ENCODE peak calls at places on chromosome 5, in four cellular contexts. One of them, this sample, is unnamed.

GRCh38 chr5:163269624-163270023 is 167.8 kb upstream of the CCNG1 start:
- DNase-seq in PC-3: peak; percentile 77
- DNase-seq in GM23338: peak; percentile 45
- DNase-seq in fibroblast of lung: peak; percentile 40
- DNase-seq in this sample: peak; percentile 46

GRCh38 chr5:54753034-54753433 is 232.4 kb downstream of the ESM1 start:
- DNase-seq in PC-3: no peak
- DNase-seq in GM23338: no peak
- DNase-seq in fibroblast of lung: peak; percentile 88
- DNase-seq in this sample: no peak

GRCh38 chr5:43020294-43020711 is 19.8 kb downstream of the ANXA2R start:
- DNase-seq in PC-3: no peak
- DNase-seq in GM23338: peak; percentile 54
- DNase-seq in fibroblast of lung: peak; percentile 70
- DNase-seq in this sample: no peak

GRCh38 chr5:120734033-120734432 is 269.9 kb downstream of the PRR16 start:
- DNase-seq in PC-3: no peak
- DNase-seq in GM23338: peak; percentile 67
- DNase-seq in fibroblast of lung: no peak
- DNase-seq in this sample: no peak

GRCh38 chr5:143921525-143922311 is 109.8 kb downstream of the HMHB1 start:
- DNase-seq in PC-3: peak; percentile 92
- DNase-seq in GM23338: no peak
- DNase-seq in fibroblast of lung: peak; percentile 85
- DNase-seq in this sample: no peak

GRCh38 chr5:133807348-133807747 is 161.1 kb downstream of the C5orf15 start:
- DNase-seq in PC-3: no peak
- DNase-seq in GM23338: no peak
- DNase-seq in fibroblast of lung: no peak
- DNase-seq in this sample: no peak

GRCh38 chr5:99724732-99725131 is 795.9 kb upstream of the CHD1 start:
- DNase-seq in PC-3: no peak
- DNase-seq in GM23338: no peak
- DNase-seq in fibroblast of lung: no peak
- DNase-seq in this sample: no peak

GRCh38 chr5:60196382-60197113 is 303.0 kb upstream of the PDE4D start:
- DNase-seq in PC-3: peak; percentile 96
- DNase-seq in GM23338: no peak
- DNase-seq in fibroblast of lung: peak; percentile 96
- DNase-seq in this sample: peak; percentile 42

GRCh38 chr5:108459661-108460170 is 77.8 kb upstream of the FBXL17 start:
- DNase-seq in PC-3: no peak
- DNase-seq in GM23338: peak; percentile 5
- DNase-seq in fibroblast of lung: no peak
- DNase-seq in this sample: no peak

GRCh38 chr5:146706321-146706972 is 172.1 kb downstream of the PPP2R2B start:
- DNase-seq in PC-3: no peak
- DNase-seq in GM23338: peak; percentile 61
- DNase-seq in fibroblast of lung: no peak
- DNase-seq in this sample: no peak

GRCh38 chr5:91707521-91707841 is 324.4 kb upstream of the ARRDC3 start:
- DNase-seq in PC-3: no peak
- DNase-seq in GM23338: no peak
- DNase-seq in fibroblast of lung: no peak
- DNase-seq in this sample: no peak

GRCh38 chr5:78007232-78007631 is 231.1 kb upstream of the TBCA start:
- DNase-seq in PC-3: no peak
- DNase-seq in GM23338: no peak
- DNase-seq in fibroblast of lung: no peak
- DNase-seq in this sample: no peak

GRCh38 chr5:927172-928015 is 34.7 kb downstream of the TRIP13 start:
- DNase-seq in PC-3: no peak
- DNase-seq in GM23338: no peak
- DNase-seq in fibroblast of lung: no peak
- DNase-seq in this sample: no peak

GRCh38 chr5:175689147-175689991 is 31.5 kb downstream of the HRH2 start:
- DNase-seq in PC-3: no peak
- DNase-seq in GM23338: no peak
- DNase-seq in fibroblast of lung: peak; percentile 10
- DNase-seq in this sample: no peak

GRCh38 chr5:138929571-138929955 is 54.4 kb upstream of the LRRTM2 start:
- DNase-seq in PC-3: no peak
- DNase-seq in GM23338: no peak
- DNase-seq in fibroblast of lung: no peak
- DNase-seq in this sample: no peak

GRCh38 chr5:138926688-138927448 is 51.7 kb upstream of the LRRTM2 start:
- DNase-seq in PC-3: no peak
- DNase-seq in GM23338: no peak
- DNase-seq in fibroblast of lung: no peak
- DNase-seq in this sample: no peak

GRCh38 chr5:138927539-138927938 is 52.4 kb upstream of the LRRTM2 start:
- DNase-seq in PC-3: no peak
- DNase-seq in GM23338: no peak
- DNase-seq in fibroblast of lung: no peak
- DNase-seq in this sample: no peak

GRCh38 chr5:138926257-138926656 is 51.1 kb upstream of the LRRTM2 start:
- DNase-seq in PC-3: no peak
- DNase-seq in GM23338: no peak
- DNase-seq in fibroblast of lung: no peak
- DNase-seq in this sample: no peak

GRCh38 chr5:138927979-138928378 is 52.8 kb upstream of the LRRTM2 start:
- DNase-seq in PC-3: no peak
- DNase-seq in GM23338: no peak
- DNase-seq in fibroblast of lung: peak; percentile 29
- DNase-seq in this sample: peak; percentile 58
- TF ChIP-seq CTCF in PC-3: no peak
- TF ChIP-seq CTCF in GM23338: no peak
- TF ChIP-seq CTCF in fibroblast of lung: no peak
- TF ChIP-seq CTCF in this sample: no peak

DNA sequence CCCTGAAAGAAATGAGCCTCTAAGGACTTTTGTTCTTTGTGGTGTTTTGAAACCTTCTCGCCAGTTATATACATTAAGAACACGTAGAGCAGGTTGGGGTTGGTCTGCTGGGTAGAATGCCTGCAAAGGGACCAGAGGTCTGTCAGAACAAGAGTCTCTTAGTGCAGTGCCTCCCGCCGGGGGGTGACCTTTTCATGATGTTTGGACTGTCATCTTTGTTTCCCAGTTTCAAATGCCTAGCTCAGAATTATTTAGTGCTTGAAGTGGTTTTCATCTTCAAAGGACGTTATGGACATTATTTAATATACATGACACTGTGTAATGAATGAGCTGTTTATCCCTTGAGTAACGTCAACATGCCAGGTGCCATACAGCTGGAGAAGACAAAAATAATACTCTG is 17.0 kb downstream of the TRIO start:
- DNase-seq in PC-3: no peak
- DNase-seq in GM23338: no peak
- DNase-seq in fibroblast of lung: no peak
- DNase-seq in this sample: no peak
- H3K79me2 ChIP-seq in PC-3: peaks cover 98% of the 10 kb centered on the region
- H3K79me2 ChIP-seq in GM23338: peaks cover 99% of the 10 kb centered on the region
- H3K79me2 ChIP-seq in fibroblast of lung: peaks cover 93% of the 10 kb centered on the region
- H3K79me2 ChIP-seq in this sample: peaks cover 91% of the 10 kb centered on the region

GRCh38 chr5:168424506-168425298 is 61.6 kb upstream of the RARS1 start:
- DNase-seq in PC-3: no peak
- DNase-seq in GM23338: no peak
- DNase-seq in fibroblast of lung: peak; percentile 75
- DNase-seq in this sample: no peak

GRCh38 chr5:168423971-168424370 is 62.3 kb upstream of the RARS1 start:
- DNase-seq in PC-3: no peak
- DNase-seq in GM23338: no peak
- DNase-seq in fibroblast of lung: no peak
- DNase-seq in this sample: no peak

GRCh38 chr5:168420461-168420860 is 65.8 kb upstream of the RARS1 start:
- DNase-seq in PC-3: no peak
- DNase-seq in GM23338: no peak
- DNase-seq in fibroblast of lung: no peak
- DNase-seq in this sample: no peak

GRCh38 chr5:168423478-168423877 is 62.8 kb upstream of the RARS1 start:
- DNase-seq in PC-3: no peak
- DNase-seq in GM23338: no peak
- DNase-seq in fibroblast of lung: no peak
- DNase-seq in this sample: no peak

DNA sequence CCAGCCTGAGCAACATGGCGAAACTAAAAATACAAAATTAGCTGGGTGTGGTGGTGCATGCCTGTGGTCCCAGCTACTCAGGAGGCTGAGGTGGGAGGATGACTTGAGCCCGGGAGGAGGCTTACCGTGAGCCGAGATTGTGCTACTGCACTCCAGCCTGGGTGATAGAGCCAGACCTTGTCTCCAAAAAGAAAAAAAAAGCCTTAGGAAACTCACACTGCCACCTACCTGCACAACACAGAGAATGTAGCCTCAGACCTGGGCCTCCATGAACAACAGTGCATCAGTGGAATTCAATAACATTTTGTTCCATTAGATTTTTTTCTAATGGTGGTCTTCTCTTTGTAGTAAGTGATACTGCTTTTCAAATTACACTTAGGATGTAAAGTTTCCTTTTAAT is 63.8 kb upstream of the RARS1 start:
- DNase-seq in PC-3: peak; percentile 34
- DNase-seq in GM23338: peak; percentile 57
- DNase-seq in fibroblast of lung: no peak
- DNase-seq in this sample: no peak
- TF ChIP-seq CTCF in PC-3: peak; percentile 53
- TF ChIP-seq CTCF in GM23338: peak; percentile 52
- TF ChIP-seq CTCF in fibroblast of lung: peak; percentile 11
- TF ChIP-seq CTCF in this sample: peak; percentile 38

DNA sequence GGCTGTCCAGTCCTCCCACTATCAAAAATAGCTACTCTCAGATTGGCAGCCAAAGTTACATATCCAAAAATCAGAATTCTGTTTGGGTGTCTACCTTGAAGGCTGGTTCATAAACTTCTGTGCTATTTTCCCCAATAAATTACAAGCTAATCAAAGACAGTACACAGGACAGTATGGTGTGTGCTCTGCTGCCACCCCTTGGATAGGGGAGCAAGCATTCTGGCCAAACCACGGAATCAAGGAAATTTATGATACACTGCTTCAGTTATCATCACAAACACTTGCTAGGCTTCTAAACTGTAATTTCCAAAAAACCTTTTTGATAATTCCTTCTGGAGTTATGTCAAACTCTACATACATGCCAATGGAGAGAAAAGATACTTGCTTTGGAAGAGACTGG is 15.9 kb downstream of the ETF1 start:
- DNase-seq in PC-3: no peak
- DNase-seq in GM23338: no peak
- DNase-seq in fibroblast of lung: no peak
- DNase-seq in this sample: no peak
- H3K79me2 ChIP-seq in PC-3: peaks cover 90% of the 10 kb centered on the region
- H3K79me2 ChIP-seq in GM23338: peaks cover 100% of the 10 kb centered on the region
- H3K79me2 ChIP-seq in fibroblast of lung: peaks cover 82% of the 10 kb centered on the region
- H3K79me2 ChIP-seq in this sample: peaks cover 95% of the 10 kb centered on the region

GRCh38 chr5:71786337-71787060 is 67.4 kb downstream of the CARTPT start:
- DNase-seq in PC-3: no peak
- DNase-seq in GM23338: no peak
- DNase-seq in fibroblast of lung: no peak
- DNase-seq in this sample: no peak

GRCh38 chr5:71782393-71782770 is 63.3 kb downstream of the CARTPT start:
- DNase-seq in PC-3: no peak
- DNase-seq in GM23338: no peak
- DNase-seq in fibroblast of lung: no peak
- DNase-seq in this sample: no peak

GRCh38 chr5:71780597-71780996 is 61.5 kb downstream of the CARTPT start:
- DNase-seq in PC-3: no peak
- DNase-seq in GM23338: no peak
- DNase-seq in fibroblast of lung: no peak
- DNase-seq in this sample: no peak

GRCh38 chr5:71783891-71784290 is 64.8 kb downstream of the CARTPT start:
- DNase-seq in PC-3: peak; percentile 2
- DNase-seq in GM23338: no peak
- DNase-seq in fibroblast of lung: no peak
- DNase-seq in this sample: no peak

GRCh38 chr5:71782771-71783770 is 64.0 kb downstream of the CARTPT start:
- DNase-seq in PC-3: peak; percentile 81
- DNase-seq in GM23338: peak; percentile 97
- DNase-seq in fibroblast of lung: peak; percentile 66
- DNase-seq in this sample: peak; percentile 90
- TF ChIP-seq CTCF in PC-3: peak; percentile 85
- TF ChIP-seq CTCF in GM23338: peak; percentile 95
- TF ChIP-seq CTCF in fibroblast of lung: peak; percentile 83
- TF ChIP-seq CTCF in this sample: peak; percentile 93

GRCh38 chr5:124660229-124661093 is 86.0 kb downstream of the ZNF608 start:
- DNase-seq in PC-3: peak; percentile 67
- DNase-seq in GM23338: peak; percentile 83
- DNase-seq in fibroblast of lung: peak; percentile 85
- DNase-seq in this sample: no peak

GRCh38 chr5:124662261-124662781 is 84.1 kb downstream of the ZNF608 start:
- DNase-seq in PC-3: no peak
- DNase-seq in GM23338: peak; percentile 45
- DNase-seq in fibroblast of lung: no peak
- DNase-seq in this sample: peak; percentile 65

GRCh38 chr5:124661317-124662141 is 84.9 kb downstream of the ZNF608 start:
- DNase-seq in PC-3: peak; percentile 67
- DNase-seq in GM23338: peak; percentile 94
- DNase-seq in fibroblast of lung: peak; percentile 98
- DNase-seq in this sample: peak; percentile 85

GRCh38 chr5:124658867-124659557 is 87.4 kb downstream of the ZNF608 start:
- DNase-seq in PC-3: no peak
- DNase-seq in GM23338: no peak
- DNase-seq in fibroblast of lung: no peak
- DNase-seq in this sample: no peak

GRCh38 chr5:124659798-124660197 is 86.6 kb downstream of the ZNF608 start:
- DNase-seq in PC-3: no peak
- DNase-seq in GM23338: peak; percentile 21
- DNase-seq in fibroblast of lung: no peak
- DNase-seq in this sample: no peak
- H3K79me2 ChIP-seq in PC-3: no peaks in the 10 kb centered on the region
- H3K79me2 ChIP-seq in GM23338: peaks cover 62% of the 10 kb centered on the region
- H3K79me2 ChIP-seq in fibroblast of lung: peaks cover 12% of the 10 kb centered on the region
- H3K79me2 ChIP-seq in this sample: peaks cover 58% of the 10 kb centered on the region

GRCh38 chr5:142884029-142884428 is 113.9 kb downstream of the ARHGAP26 start:
- DNase-seq in PC-3: no peak
- DNase-seq in GM23338: no peak
- DNase-seq in fibroblast of lung: no peak
- DNase-seq in this sample: no peak
- TF ChIP-seq CTCF in PC-3: no peak
- TF ChIP-seq CTCF in GM23338: no peak
- TF ChIP-seq CTCF in fibroblast of lung: no peak
- TF ChIP-seq CTCF in this sample: no peak

GRCh38 chr5:72121753-72122445 is 14.6 kb downstream of the MAP1B start:
- DNase-seq in PC-3: no peak
- DNase-seq in GM23338: peak; percentile 54
- DNase-seq in fibroblast of lung: peak; percentile 56
- DNase-seq in this sample: no peak
- H3K79me2 ChIP-seq in PC-3: no peaks in the 10 kb centered on the region
- H3K79me2 ChIP-seq in GM23338: peaks cover 76% of the 10 kb centered on the region
- H3K79me2 ChIP-seq in fibroblast of lung: peaks cover 46% of the 10 kb centered on the region
- H3K79me2 ChIP-seq in this sample: peaks cover 24% of the 10 kb centered on the region

GRCh38 chr5:115842089-115842881 is 550 bp downstream of the AP3S1 start:
- DNase-seq in PC-3: peak; percentile 54
- DNase-seq in GM23338: peak; percentile 75
- DNase-seq in fibroblast of lung: no peak
- DNase-seq in this sample: peak; percentile 88
- TF ChIP-seq CTCF in PC-3: no peak
- TF ChIP-seq CTCF in GM23338: no peak
- TF ChIP-seq CTCF in fibroblast of lung: no peak
- TF ChIP-seq CTCF in this sample: peak; percentile 35

GRCh38 chr5:150444770-150445169 is 4.8 kb downstream of the RPS14 start:
- DNase-seq in PC-3: no peak
- DNase-seq in GM23338: no peak
- DNase-seq in fibroblast of lung: no peak
- DNase-seq in this sample: no peak
- H3K79me2 ChIP-seq in PC-3: peaks cover 37% of the 10 kb centered on the region
- H3K79me2 ChIP-seq in GM23338: peaks cover 37% of the 10 kb centered on the region
- H3K79me2 ChIP-seq in fibroblast of lung: peaks cover 42% of the 10 kb centered on the region
- H3K79me2 ChIP-seq in this sample: peaks cover 34% of the 10 kb centered on the region

This sample was measured in hepatocyte.